ENCODE peak calls at places on chromosomes 16 and 17, in seven cellular contexts. J is ascending aorta; P is A673; D is ovary; B is CD8-positive, alpha-beta T cell; I is A549; Y is cardiac muscle cell. A is an unnamed sample.

GRCh38 chr17:17613708-17614114 is 22.2 kb upstream of the PEMT start:
- DNase-seq in J (peak; percentile 71), P (peak; percentile 82), D (peak; percentile 39), B (peak; percentile 24), I (peak; percentile 77), Y (peak; percentile 80), A (peak; percentile 39)

GRCh38 chr17:81652901-81653771 is 3.2 kb downstream of the PDE6G start:
- DNase-seq in J (no peak), P (no peak), D (no peak), B (peak; percentile 11), I (no peak), Y (no peak), A (no peak)

GRCh38 chr17:72022328-72022727 is 98.5 kb upstream of the SOX9 start:
- DNase-seq in J (no peak), P (no peak), D (no peak), B (no peak), I (no peak), Y (no peak), A (no peak)

GRCh38 chr17:42684929-42685556 is 2.7 kb downstream of the CNTNAP1 start:
- DNase-seq in J (no peak), P (no peak), D (no peak), B (no peak), I (no peak), Y (no peak), A (no peak)

GRCh38 chr17:72460711-72461110 is 339.9 kb downstream of the SOX9 start:
- DNase-seq in J (no peak), P (no peak), D (no peak), B (no peak), I (no peak), Y (no peak), A (no peak)

GRCh38 chr16:89452241-89452640 is 38.1 kb downstream of the ANKRD11 start:
- DNase-seq in J (no peak), P (no peak), D (no peak), B (no peak), I (no peak), Y (no peak), A (no peak)

GRCh38 chr16:391885-392335 is 5.1 kb upstream of the NME4 start:
- DNase-seq in J (peak; percentile 70), P (peak; percentile 84), D (peak; percentile 66), B (peak; percentile 68), I (peak; percentile 76), Y (peak; percentile 58), A (no peak)

GRCh38 chr17:38469875-38470274 is 41.6 kb downstream of the ARHGAP23 start:
- DNase-seq in J (no peak), P (no peak), D (no peak), B (no peak), I (no peak), Y (no peak), A (no peak)

GRCh38 chr17:32267690-32268205 is 2.1 kb downstream of the RHBDL3 start:
- DNase-seq in J (no peak), P (no peak), D (no peak), B (no peak), I (no peak), Y (peak; percentile 27), A (no peak)

GRCh38 chr17:13351046-13351445 is 250.7 kb downstream of the HS3ST3A1 start:
- DNase-seq in J (no peak), P (no peak), D (no peak), B (no peak), I (no peak), Y (no peak), A (no peak)

GRCh38 chr16:66258916-66259845 is 107.3 kb upstream of the CDH5 start:
- DNase-seq in J (peak; percentile 50), P (no peak), D (no peak), B (no peak), I (no peak), Y (no peak), A (no peak)
- H3K4me1 ChIP-seq in J (no peaks in the 10 kb centered on the region), P (peaks cover 6% of the 10 kb centered on the region), D (peaks cover 3% of the 10 kb centered on the region), B (no peaks in the 10 kb centered on the region), I (no peaks in the 10 kb centered on the region), Y (no peaks in the 10 kb centered on the region), A (no peaks in the 10 kb centered on the region)

GRCh38 chr17:76808326-76808725 is 59.9 kb upstream of the MGAT5B start:
- DNase-seq in J (no peak), P (no peak), D (no peak), B (no peak), I (no peak), Y (no peak), A (no peak)
- TF ChIP-seq CTCF in J (no peak), P (no peak), D (no peak), B (no peak), I (no peak), Y (no peak), A (no peak)

GRCh38 chr16:23182206-23182674 is 305 bp upstream of the SCNN1G start:
- DNase-seq in J (peak; percentile 70), P (peak; percentile 88), D (peak; percentile 64), B (peak; percentile 56), I (peak; percentile 83), Y (peak; percentile 82), A (peak; percentile 90)
- H3K27ac ChIP-seq in J (no peak overlapping the region), P (peak overlapping the region; percentile 74), D (no peak overlapping the region), B (no peak overlapping the region), I (peak overlapping the region; percentile 51), Y (no peak overlapping the region), A (no peak overlapping the region)

GRCh38 chr16:78844028-78844427 is 744.6 kb downstream of the WWOX start:
- DNase-seq in J (no peak), P (no peak), D (no peak), B (no peak), I (no peak), Y (no peak), A (no peak)
- H3K4me1 ChIP-seq in J (no peaks in the 10 kb centered on the region), P (no peaks in the 10 kb centered on the region), D (peaks cover 8% of the 10 kb centered on the region), B (no peaks in the 10 kb centered on the region), I (no peaks in the 10 kb centered on the region), Y (peaks cover 13% of the 10 kb centered on the region), A (no peaks in the 10 kb centered on the region)

GRCh38 chr16:12907670-12908233 is 6.4 kb downstream of the SHISA9 start:
- DNase-seq in J (no peak), P (no peak), D (no peak), B (no peak), I (no peak), Y (no peak), A (no peak)
- TF ChIP-seq CTCF in J (no peak), P (peak; percentile 16), D (no peak), B (no peak), I (peak; percentile 24), Y (no peak), A (no peak)

A was measured in prostate gland.